ENCODE peak calls at places on chromosomes 16 and 17, in four cellular contexts. F is HTR-8/SVneo, M is naive B cell, J is AG20443. D is an unnamed sample.

GRCh38 chr16:14181371-14182050 is 110.4 kb downstream of the MRTFB start:
- DNase-seq in F (no peak), M (no peak), J (peak; percentile 61), D (no peak)

GRCh38 chr17:74417178-74418045 is 14.5 kb upstream of the GPRC5C start:
- DNase-seq in F (no peak), M (no peak), J (peak; percentile 51), D (peak; percentile 78)

GRCh38 chr17:77128895-77129567 is 11.7 kb upstream of the SEC14L1 start:
- DNase-seq in F (no peak), M (no peak), J (no peak), D (peak; percentile 23)

GRCh38 chr17:40541060-40541872 is 24.0 kb downstream of the CCR7 start:
- DNase-seq in F (no peak), M (no peak), J (no peak), D (no peak)

GRCh38 chr16:72666267-72666666 is 381.7 kb downstream of the ZFHX3 start:
- DNase-seq in F (no peak), M (no peak), J (no peak), D (no peak)

GRCh38 chr16:27628216-27628945 is 78.4 kb downstream of the KATNIP start:
- DNase-seq in F (no peak), M (no peak), J (no peak), D (no peak)

GRCh38 chr16:74650966-74651567 is 15.6 kb downstream of the RFWD3 start:
- DNase-seq in F (no peak), M (no peak), J (no peak), D (no peak)

GRCh38 chr16:89706446-89707260 is 5.1 kb upstream of the SPATA2L start:
- DNase-seq in F (no peak), M (no peak), J (peak; percentile 12), D (no peak)

GRCh38 chr16:3020247-3020603 is at the start of gene TNFRSF12A:
- DNase-seq in F (peak; percentile 78), M (peak; percentile 67), J (peak; percentile 94), D (peak; percentile 88)

D was measured in MG63.